ENCODE peak calls at places on chromosomes 1 and 21, in four cellular contexts. One of them, this sample, is unnamed.
A peak's percentile ranks its signal among the peaks of the same experiment; 100 is the strongest.

GRCh38 chr1:37189111-37189510 is 154.8 kb upstream of the GRIK3 start:
- DNase-seq in heart left ventricle: no peak
- DNase-seq in fibroblast of mammary gland: no peak
- DNase-seq in transverse colon: no peak
- DNase-seq in this sample: no peak

GRCh38 chr1:13479171-13479856 is 34.5 kb downstream of the LRRC38 start:
- DNase-seq in heart left ventricle: no peak
- DNase-seq in fibroblast of mammary gland: no peak
- DNase-seq in transverse colon: no peak
- DNase-seq in this sample: no peak

GRCh38 chr1:219463629-219464028 is 149.3 kb downstream of the ZC3H11B start:
- DNase-seq in heart left ventricle: no peak
- DNase-seq in fibroblast of mammary gland: peak; percentile 73
- DNase-seq in transverse colon: no peak
- DNase-seq in this sample: no peak

GRCh38 chr1:3409737-3410434 is 44.6 kb upstream of the ARHGEF16 start:
- DNase-seq in heart left ventricle: peak; percentile 64
- DNase-seq in fibroblast of mammary gland: peak; percentile 47
- DNase-seq in transverse colon: peak; percentile 33
- DNase-seq in this sample: no peak

GRCh38 chr21:42632771-42633690 is 20.4 kb upstream of the PDE9A start:
- DNase-seq in heart left ventricle: no peak
- DNase-seq in fibroblast of mammary gland: no peak
- DNase-seq in transverse colon: peak; percentile 5
- DNase-seq in this sample: no peak

GRCh38 chr1:116721608-116722007 is 32.6 kb upstream of the CD2 start:
- DNase-seq in heart left ventricle: no peak
- DNase-seq in fibroblast of mammary gland: no peak
- DNase-seq in transverse colon: no peak
- DNase-seq in this sample: no peak

GRCh38 chr1:201745023-201745422 is 83.9 kb upstream of the IPO9 start:
- DNase-seq in heart left ventricle: no peak
- DNase-seq in fibroblast of mammary gland: peak; percentile 90
- DNase-seq in transverse colon: no peak
- DNase-seq in this sample: no peak

GRCh38 chr1:48221657-48222056 is 859 bp upstream of the SLC5A9 start:
- DNase-seq in heart left ventricle: no peak
- DNase-seq in fibroblast of mammary gland: no peak
- DNase-seq in transverse colon: no peak
- DNase-seq in this sample: no peak

GRCh38 chr1:7641587-7642417 is 129.3 kb upstream of the VAMP3 start:
- DNase-seq in heart left ventricle: no peak
- DNase-seq in fibroblast of mammary gland: no peak
- DNase-seq in transverse colon: no peak
- DNase-seq in this sample: no peak

GRCh38 chr21:38751379-38752050 is 54.2 kb upstream of the ETS2 start:
- DNase-seq in heart left ventricle: peak; percentile 52
- DNase-seq in fibroblast of mammary gland: no peak
- DNase-seq in transverse colon: no peak
- DNase-seq in this sample: no peak

GRCh38 chr1:110875216-110875731 is 2.3 kb downstream of the CD53 start:
- DNase-seq in heart left ventricle: no peak
- DNase-seq in fibroblast of mammary gland: no peak
- DNase-seq in transverse colon: peak; percentile 57
- DNase-seq in this sample: peak; percentile 70
- H3K4me3 ChIP-seq in heart left ventricle: peak overlapping the region; percentile 7
- H3K4me3 ChIP-seq in fibroblast of mammary gland: no peak overlapping the region
- H3K4me3 ChIP-seq in transverse colon: no peak overlapping the region
- H3K4me3 ChIP-seq in this sample: peak overlapping the region; percentile 64

DNA sequence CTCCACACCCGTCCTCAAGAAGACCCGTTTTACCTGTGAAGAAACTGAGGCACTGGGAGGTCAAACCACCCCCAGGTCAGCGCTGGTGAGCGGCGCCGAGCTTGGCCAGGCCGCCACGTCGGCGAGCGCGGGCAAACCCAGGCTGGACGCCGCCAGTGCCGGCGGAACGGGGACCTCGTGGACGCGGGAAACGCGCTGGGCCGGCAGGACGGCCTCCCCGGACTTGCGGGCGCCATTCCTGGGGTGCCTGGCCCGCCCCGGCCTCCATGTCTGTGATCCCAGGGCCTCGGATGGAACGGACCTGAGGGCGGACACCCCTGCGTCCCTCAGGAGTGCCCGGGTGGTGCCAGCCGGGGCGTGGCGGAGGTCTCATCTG is 762 bp upstream of the SUMO3 start:
- DNase-seq in heart left ventricle: peak; percentile 32
- DNase-seq in fibroblast of mammary gland: no peak
- DNase-seq in transverse colon: peak; percentile 21
- DNase-seq in this sample: no peak
- H3K4me3 ChIP-seq in heart left ventricle: peak overlapping the region; percentile 97
- H3K4me3 ChIP-seq in fibroblast of mammary gland: peak overlapping the region; percentile 34
- H3K4me3 ChIP-seq in transverse colon: peak overlapping the region; percentile 65
- H3K4me3 ChIP-seq in this sample: peak overlapping the region; percentile 77

GRCh38 chr1:211296396-211296795 is 30.2 kb upstream of the TRAF5 start:
- DNase-seq in heart left ventricle: no peak
- DNase-seq in fibroblast of mammary gland: no peak
- DNase-seq in transverse colon: no peak
- DNase-seq in this sample: no peak
- H3K4me3 ChIP-seq in heart left ventricle: no peak overlapping the region
- H3K4me3 ChIP-seq in fibroblast of mammary gland: no peak overlapping the region
- H3K4me3 ChIP-seq in transverse colon: no peak overlapping the region
- H3K4me3 ChIP-seq in this sample: no peak overlapping the region

DNA sequence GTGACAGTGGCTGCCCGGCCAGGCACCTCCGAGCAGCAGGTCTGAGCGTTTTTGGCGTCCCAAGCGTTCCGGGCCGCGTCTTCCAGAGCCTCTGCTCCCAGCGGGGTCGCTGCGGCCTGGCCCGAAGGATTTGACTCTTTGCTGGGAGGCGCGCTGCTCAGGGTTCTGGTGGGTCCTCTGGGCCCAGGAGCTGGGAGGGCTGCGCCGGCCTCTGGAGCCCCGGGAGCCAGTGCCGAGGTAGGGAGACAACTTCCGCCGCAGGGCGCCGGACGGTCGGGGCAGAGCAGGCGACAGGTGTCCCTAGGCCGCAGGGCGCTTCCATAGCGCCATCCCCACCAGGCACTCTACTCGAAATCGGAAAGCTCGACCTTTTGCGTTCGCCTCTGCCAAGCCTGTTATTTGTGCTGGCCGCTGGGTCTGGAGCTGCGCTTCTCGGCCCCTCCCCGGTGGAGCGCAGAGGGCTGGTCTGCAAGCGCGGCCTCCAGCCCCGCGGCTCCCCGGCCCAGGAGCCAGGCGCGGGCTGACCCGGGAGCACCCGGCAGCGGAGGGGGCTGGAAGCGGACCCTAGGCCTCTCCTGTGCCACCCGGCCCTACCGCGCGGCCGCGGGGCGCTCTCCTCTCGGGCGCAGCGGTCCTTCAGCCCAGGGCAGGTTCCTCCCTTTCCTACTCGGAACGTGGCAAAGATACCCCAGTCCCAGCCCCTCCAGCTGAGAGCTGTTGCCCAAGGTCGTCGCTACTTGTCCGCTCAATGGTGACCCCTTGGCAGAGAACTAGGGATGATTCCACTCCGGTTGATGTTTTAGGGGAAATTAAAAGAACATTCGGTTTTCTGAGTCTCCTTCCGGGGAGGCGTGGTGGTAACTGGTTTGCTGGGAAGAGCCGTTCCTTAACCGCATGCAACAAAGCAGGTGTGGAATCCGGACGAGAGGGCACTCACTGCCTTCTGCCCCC is 2.3 kb downstream of the SIM2 start:
- DNase-seq in heart left ventricle: no peak
- DNase-seq in fibroblast of mammary gland: no peak
- DNase-seq in transverse colon: no peak
- DNase-seq in this sample: no peak
- H3K4me3 ChIP-seq in heart left ventricle: peak overlapping the region; percentile 25
- H3K4me3 ChIP-seq in fibroblast of mammary gland: no peak overlapping the region
- H3K4me3 ChIP-seq in transverse colon: peak overlapping the region; percentile 15
- H3K4me3 ChIP-seq in this sample: no peak overlapping the region

GRCh38 chr1:150257624-150258274 is at the start of gene CA14:
- DNase-seq in heart left ventricle: no peak
- DNase-seq in fibroblast of mammary gland: no peak
- DNase-seq in transverse colon: no peak
- DNase-seq in this sample: no peak
- H3K4me3 ChIP-seq in heart left ventricle: peak within 1 kb of the TSS; percentile 5
- H3K4me3 ChIP-seq in fibroblast of mammary gland: no peak within 1 kb of the TSS
- H3K4me3 ChIP-seq in transverse colon: no peak within 1 kb of the TSS
- H3K4me3 ChIP-seq in this sample: no peak within 1 kb of the TSS

GRCh38 chr1:5416518-5416917 is 575.7 kb downstream of the NPHP4 start:
- DNase-seq in heart left ventricle: no peak
- DNase-seq in fibroblast of mammary gland: no peak
- DNase-seq in transverse colon: no peak
- DNase-seq in this sample: no peak
- H3K4me3 ChIP-seq in heart left ventricle: no peak overlapping the region
- H3K4me3 ChIP-seq in fibroblast of mammary gland: no peak overlapping the region
- H3K4me3 ChIP-seq in transverse colon: no peak overlapping the region
- H3K4me3 ChIP-seq in this sample: no peak overlapping the region

This sample was measured in GM12864.